ENCODE peak calls at places on chromosomes 11 and 22, in eight cellular contexts. B is left ventricle myocardium inferior; N is breast epithelium; U is body of pancreas; E is transverse colon; W is A549; D is coronary artery; R is CD8-positive, alpha-beta T cell. Z is an unnamed sample.

GRCh38 chr11:27740362-27741024 is 40.2 kb upstream of the BDNF start:
- DNase-seq in B (no peak), N (no peak), U (no peak), E (no peak), W (no peak), D (no peak), R (no peak), Z (no peak)

GRCh38 chr11:12884751-12885318 is 124.3 kb upstream of the RASSF10 start:
- DNase-seq in B (no peak), N (no peak), U (no peak), E (no peak), W (no peak), D (no peak), R (no peak), Z (no peak)

GRCh38 chr11:94740975-94741707 is 27.0 kb upstream of the AMOTL1 start:
- DNase-seq in B (no peak), N (peak; percentile 29), U (peak; percentile 43), E (no peak), W (peak; percentile 83), D (no peak), R (no peak), Z (no peak)

GRCh38 chr11:13929551-13929950 is 33.0 kb upstream of the SPON1 start:
- DNase-seq in B (no peak), N (no peak), U (no peak), E (no peak), W (no peak), D (no peak), R (no peak), Z (no peak)

GRCh38 chr11:102204174-102204573 is 93.9 kb downstream of the YAP1 start:
- DNase-seq in B (no peak), N (no peak), U (no peak), E (no peak), W (no peak), D (no peak), R (no peak), Z (no peak)

GRCh38 chr11:7332451-7332850 is 80.7 kb downstream of the SYT9 start:
- DNase-seq in B (no peak), N (no peak), U (no peak), E (no peak), W (no peak), D (no peak), R (no peak), Z (no peak)

GRCh38 chr11:69102732-69103615 is 52.8 kb upstream of the SMIM38 start:
- DNase-seq in B (no peak), N (no peak), U (no peak), E (no peak), W (no peak), D (no peak), R (no peak), Z (no peak)

GRCh38 chr11:45665933-45666647 is 668 bp upstream of the CHST1 start:
- DNase-seq in B (no peak), N (no peak), U (no peak), E (no peak), W (peak; percentile 14), D (peak; percentile 81), R (no peak), Z (no peak)

GRCh38 chr11:63937713-63938480 is 905 bp upstream of the NAA40 start:
- DNase-seq in B (no peak), N (no peak), U (peak; percentile 19), E (peak; percentile 32), W (no peak), D (no peak), R (no peak), Z (no peak)

GRCh38 chr22:46081036-46081830 is 69.1 kb upstream of the PPARA start:
- DNase-seq in B (peak; percentile 17), N (no peak), U (no peak), E (peak; percentile 8), W (no peak), D (peak; percentile 75), R (no peak), Z (no peak)
- H3K4me3 ChIP-seq in B (peak overlapping the region; percentile 96), N (peak overlapping the region; percentile 85), U (no peak overlapping the region), E (peak overlapping the region; percentile 73), W (peak overlapping the region; percentile 52), D (peak overlapping the region; percentile 96), R (no peak overlapping the region), Z (peak overlapping the region; percentile 57)

GRCh38 chr11:125351045-125351867 is 144.8 kb downstream of the FEZ1 start:
- DNase-seq in B (no peak), N (no peak), U (no peak), E (no peak), W (no peak), D (no peak), R (no peak), Z (no peak)
- H3K27ac ChIP-seq in B (no peak overlapping the region), N (no peak overlapping the region), U (no peak overlapping the region), E (no peak overlapping the region), W (no peak overlapping the region), D (no peak overlapping the region), R (no peak overlapping the region), Z (no peak overlapping the region)

DNA sequence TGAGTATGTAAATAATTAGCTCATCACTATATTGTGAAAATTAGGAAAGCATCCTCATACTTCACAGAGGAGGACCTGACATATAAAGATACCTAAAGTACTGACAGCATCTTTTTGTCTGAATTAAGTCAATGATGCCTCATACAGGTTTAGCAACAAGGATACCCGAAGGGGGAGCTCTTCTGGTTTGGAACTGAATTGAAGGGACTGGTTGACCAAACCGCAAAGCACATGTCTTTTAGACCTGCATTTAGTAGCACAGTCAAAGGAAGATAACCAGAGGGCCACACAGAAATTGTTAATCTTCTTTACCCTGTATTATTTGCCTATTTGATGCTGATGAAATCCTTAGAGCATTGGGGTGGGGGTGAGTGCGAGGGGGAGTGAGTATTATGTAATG is 12.9 kb upstream of the WT1 start:
- DNase-seq in B (no peak), N (no peak), U (no peak), E (no peak), W (peak; percentile 53), D (no peak), R (no peak), Z (no peak)
- TF ChIP-seq CTCF in B (peak; percentile 17), N (no peak), U (no peak), E (no peak), W (peak; percentile 45), D (no peak), R (no peak), Z (no peak)

GRCh38 chr22:28032896-28033295 is 113.8 kb upstream of the PITPNB start:
- DNase-seq in B (no peak), N (no peak), U (no peak), E (no peak), W (no peak), D (no peak), R (no peak), Z (no peak)

GRCh38 chr22:28031383-28031922 is 112.4 kb upstream of the PITPNB start:
- DNase-seq in B (no peak), N (no peak), U (no peak), E (no peak), W (no peak), D (peak; percentile 35), R (no peak), Z (no peak)

GRCh38 chr22:28034760-28035401 is 115.8 kb upstream of the PITPNB start:
- DNase-seq in B (peak; percentile 84), N (no peak), U (peak; percentile 59), E (peak; percentile 41), W (no peak), D (peak; percentile 83), R (no peak), Z (peak; percentile 65)

GRCh38 chr22:28030442-28030841 is 111.4 kb upstream of the PITPNB start:
- DNase-seq in B (no peak), N (no peak), U (no peak), E (no peak), W (no peak), D (peak; percentile 50), R (no peak), Z (no peak)

GRCh38 chr22:28034145-28034759 is 115.2 kb upstream of the PITPNB start:
- DNase-seq in B (no peak), N (no peak), U (no peak), E (no peak), W (no peak), D (peak; percentile 41), R (no peak), Z (peak; percentile 10)
- H3K4me3 ChIP-seq in B (no peak overlapping the region), N (no peak overlapping the region), U (no peak overlapping the region), E (no peak overlapping the region), W (no peak overlapping the region), D (no peak overlapping the region), R (no peak overlapping the region), Z (no peak overlapping the region)

GRCh38 chr11:106132582-106133354 is 55.3 kb downstream of the AASDHPPT start:
- DNase-seq in B (no peak), N (no peak), U (no peak), E (no peak), W (no peak), D (no peak), R (no peak), Z (no peak)

GRCh38 chr11:106133529-106133928 is 56.1 kb downstream of the AASDHPPT start:
- DNase-seq in B (no peak), N (no peak), U (no peak), E (no peak), W (no peak), D (no peak), R (no peak), Z (no peak)

GRCh38 chr11:106127604-106128003 is 50.1 kb downstream of the AASDHPPT start:
- DNase-seq in B (no peak), N (no peak), U (no peak), E (no peak), W (no peak), D (no peak), R (no peak), Z (no peak)

GRCh38 chr11:106131998-106132397 is 54.5 kb downstream of the AASDHPPT start:
- DNase-seq in B (no peak), N (no peak), U (no peak), E (no peak), W (no peak), D (no peak), R (no peak), Z (no peak)

DNA sequence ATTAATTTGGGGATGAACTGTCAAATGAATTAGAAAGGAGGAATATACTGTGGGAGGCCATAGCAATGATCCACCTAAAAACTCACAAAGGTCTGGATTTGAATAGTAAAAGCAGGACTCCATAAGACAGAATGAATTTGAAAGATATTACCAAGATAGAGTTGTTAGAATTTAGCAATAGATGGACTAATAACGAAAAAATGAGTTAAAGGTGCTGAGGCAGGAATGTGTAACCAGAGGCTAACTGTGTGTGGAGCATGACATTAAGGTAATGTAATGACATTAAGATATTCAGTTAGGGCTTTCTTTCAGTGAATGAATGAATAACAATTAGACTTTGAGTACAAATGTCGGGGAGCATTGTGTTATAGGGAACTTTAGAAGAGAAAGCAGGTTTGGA is 51.3 kb downstream of the AASDHPPT start:
- DNase-seq in B (no peak), N (no peak), U (no peak), E (no peak), W (no peak), D (no peak), R (no peak), Z (no peak)
- H3K27ac ChIP-seq in B (no peak overlapping the region), N (no peak overlapping the region), U (no peak overlapping the region), E (no peak overlapping the region), W (no peak overlapping the region), D (no peak overlapping the region), R (no peak overlapping the region), Z (no peak overlapping the region)

Z was measured in lung.